ENCODE peak calls at places on chromosomes 4 and X, in ten cellular contexts. L is COLO829, V is HCEC 1CT, C is AG10803, D is lung, F is RPMI8226, Q is H7, P is cerebellar cortex, N is kidney, G is EL. K is an unnamed sample.

GRCh38 chr4:112252234-112252633 is 20.6 kb downstream of the AP1AR start:
- DNase-seq in L (no peak), V (no peak), C (no peak), D (no peak), F (no peak), Q (no peak), P (no peak), N (no peak), G (no peak), K (no peak)

GRCh38 chr4:54607521-54607920 is 50.2 kb upstream of the KIT start:
- DNase-seq in L (no peak), V (no peak), C (no peak), D (no peak), F (no peak), Q (no peak), P (no peak), N (no peak), G (no peak), K (no peak)

GRCh38 chrX:133859860-133860259 is 125.5 kb downstream of the GPC3 start:
- DNase-seq in L (no peak), V (no peak), C (peak; percentile 38), D (no peak), F (no peak), Q (no peak), P (no peak), N (no peak), G (peak; percentile 5), K (no peak)

GRCh38 chrX:137428251-137428661 is 137.7 kb upstream of the ZIC3 start:
- DNase-seq in L (no peak), V (no peak), C (no peak), D (no peak), F (no peak), Q (peak; percentile 82), P (no peak), N (peak; percentile 41), G (no peak), K (no peak)

GRCh38 chr4:33477715-33478114 is 2757.5 kb downstream of the PCDH7 start:
- DNase-seq in L (no peak), V (no peak), C (no peak), D (no peak), F (no peak), Q (no peak), P (no peak), N (no peak), G (no peak), K (no peak)

GRCh38 chr4:80913381-80913780 is 117.1 kb upstream of the BMP3 start:
- DNase-seq in L (no peak), V (no peak), C (peak; percentile 7), D (no peak), F (no peak), Q (no peak), P (no peak), N (no peak), G (no peak), K (no peak)

GRCh38 chr4:126718161-126718560 is 914.6 kb upstream of the INTU start:
- DNase-seq in L (peak; percentile 69), V (no peak), C (no peak), D (no peak), F (no peak), Q (no peak), P (no peak), N (no peak), G (no peak), K (no peak)

GRCh38 chr4:130574215-130574614 is 1478.3 kb downstream of the C4orf33 start:
- DNase-seq in L (no peak), V (no peak), C (no peak), D (no peak), F (no peak), Q (no peak), P (no peak), N (no peak), G (no peak), K (no peak)

GRCh38 chrX:136652822-136653723 is 5.1 kb downstream of the CD40LG start:
- DNase-seq in L (no peak), V (no peak), C (no peak), D (no peak), F (peak; percentile 50), Q (no peak), P (no peak), N (no peak), G (no peak), K (no peak)

GRCh38 chr4:168759321-168759720 is 250.7 kb downstream of the CBR4 start:
- DNase-seq in L (no peak), V (no peak), C (no peak), D (no peak), F (no peak), Q (no peak), P (no peak), N (no peak), G (no peak), K (no peak)

GRCh38 chr4:100162027-100162685 is 28.1 kb downstream of the DDIT4L start:
- DNase-seq in L (peak; percentile 59), V (no peak), C (no peak), D (no peak), F (no peak), Q (no peak), P (no peak), N (no peak), G (no peak), K (no peak)

GRCh38 chrX:4225086-4225485 is 511.6 kb upstream of the PRKX start:
- DNase-seq in L (no peak), V (no peak), C (no peak), D (no peak), F (no peak), Q (no peak), P (no peak), N (no peak), G (no peak), K (no peak)

GRCh38 chr4:156778093-156778492 is 193.5 kb downstream of the PDGFC start:
- DNase-seq in L (no peak), V (peak; percentile 17), C (peak; percentile 71), D (no peak), F (no peak), Q (no peak), P (no peak), N (no peak), G (no peak), K (no peak)

GRCh38 chrX:20530319-20530979 is 263.7 kb upstream of the RPS6KA3 start:
- DNase-seq in L (peak; percentile 51), V (peak; percentile 31), C (peak; percentile 61), D (peak; percentile 52), F (peak; percentile 54), Q (peak; percentile 36), P (peak; percentile 79), N (no peak), G (peak; percentile 45), K (no peak)

GRCh38 chrX:68045008-68045577 is 388.2 kb downstream of the OPHN1 start:
- DNase-seq in L (no peak), V (no peak), C (peak; percentile 19), D (no peak), F (no peak), Q (no peak), P (peak; percentile 0), N (no peak), G (peak; percentile 11), K (no peak)

GRCh38 chr4:20297800-20298199 is 46.1 kb downstream of the SLIT2 start:
- DNase-seq in L (no peak), V (no peak), C (no peak), D (no peak), F (no peak), Q (no peak), P (no peak), N (no peak), G (no peak), K (no peak)

GRCh38 chr4:115781528-115782146 is 668.2 kb upstream of the NDST4 start:
- DNase-seq in L (no peak), V (no peak), C (no peak), D (no peak), F (no peak), Q (no peak), P (no peak), N (no peak), G (no peak), K (no peak)

GRCh38 chr4:150799207-150799606 is 215.9 kb downstream of the LRBA start:
- DNase-seq in L (no peak), V (no peak), C (no peak), D (no peak), F (no peak), Q (peak; percentile 15), P (no peak), N (no peak), G (no peak), K (peak; percentile 1)

GRCh38 chr4:67234296-67234695 is 311.0 kb downstream of the CENPC start:
- DNase-seq in L (no peak), V (no peak), C (peak; percentile 18), D (no peak), F (no peak), Q (no peak), P (no peak), N (no peak), G (peak; percentile 60), K (no peak)

GRCh38 chrX:111095974-111096870 is at the start of gene PAK3:
- DNase-seq in L (no peak), V (no peak), C (peak; percentile 26), D (no peak), F (no peak), Q (peak; percentile 77), P (peak; percentile 40), N (peak; percentile 69), G (peak; percentile 65), K (peak; percentile 20)

GRCh38 chr4:169024762-169025161 is 14.7 kb upstream of the CBR4 start:
- DNase-seq in L (peak; percentile 63), V (peak; percentile 24), C (peak; percentile 54), D (no peak), F (peak; percentile 3), Q (no peak), P (no peak), N (no peak), G (peak; percentile 41), K (peak; percentile 61)

GRCh38 chrX:110667706-110668105 is 127.9 kb downstream of the CHRDL1 start:
- DNase-seq in L (peak; percentile 19), V (no peak), C (no peak), D (no peak), F (no peak), Q (peak; percentile 20), P (no peak), N (no peak), G (peak; percentile 17), K (no peak)